ENCODE peak calls at places on chromosome 7, in seven cellular contexts. D, U, Z, E, B, C and L are unnamed samples.

GRCh38 chr7:155405399-155406318 is 52.3 kb upstream of the EN2 start:
- DNase-seq in D (no peak), U (peak), Z (no peak), E (no peak), B (no peak), C (no peak), L (no peak)

GRCh38 chr7:74475987-74476350 is 22.3 kb downstream of the GTF2IRD1 start:
- DNase-seq in D (no peak), U (no peak), Z (no peak), E (no peak), B (no peak), C (no peak), L (no peak)

GRCh38 chr7:105112440-105113418 is 98.7 kb downstream of the KMT2E start:
- DNase-seq in D (no peak), U (no peak), Z (peak), E (peak), B (no peak), C (peak), L (no peak)

GRCh38 chr7:121107923-121108498 is 119.5 kb downstream of the CPED1 start:
- DNase-seq in D (no peak), U (peak), Z (no peak), E (no peak), B (peak), C (no peak), L (no peak)

GRCh38 chr7:108434030-108434429 is 22.2 kb downstream of the NRCAM start:
- DNase-seq in D (no peak), U (no peak), Z (no peak), E (no peak), B (no peak), C (no peak), L (no peak)

GRCh38 chr7:22234247-22234646 is 122.7 kb downstream of the RAPGEF5 start:
- DNase-seq in D (no peak), U (no peak), Z (no peak), E (no peak), B (no peak), C (no peak), L (no peak)

GRCh38 chr7:42883950-42884349 is 27.9 kb downstream of the C7orf25 start:
- DNase-seq in D (no peak), U (peak), Z (peak), E (peak), B (peak), C (no peak), L (no peak)

GRCh38 chr7:17772581-17773288 is 167.6 kb downstream of the SNX13 start:
- DNase-seq in D (no peak), U (peak), Z (no peak), E (no peak), B (no peak), C (no peak), L (no peak)

GRCh38 chr7:143519411-143520131 is 41.9 kb downstream of the TAS2R41 start:
- DNase-seq in D (no peak), U (peak), Z (no peak), E (no peak), B (peak), C (no peak), L (no peak)

GRCh38 chr7:20993693-20994092 is 207.0 kb upstream of the SP8 start:
- DNase-seq in D (no peak), U (no peak), Z (no peak), E (no peak), B (no peak), C (no peak), L (no peak)
- TF ChIP-seq CTCF in D (no peak), U (no peak), Z (no peak), E (no peak), B (no peak), C (no peak), L (no peak)

DNA sequence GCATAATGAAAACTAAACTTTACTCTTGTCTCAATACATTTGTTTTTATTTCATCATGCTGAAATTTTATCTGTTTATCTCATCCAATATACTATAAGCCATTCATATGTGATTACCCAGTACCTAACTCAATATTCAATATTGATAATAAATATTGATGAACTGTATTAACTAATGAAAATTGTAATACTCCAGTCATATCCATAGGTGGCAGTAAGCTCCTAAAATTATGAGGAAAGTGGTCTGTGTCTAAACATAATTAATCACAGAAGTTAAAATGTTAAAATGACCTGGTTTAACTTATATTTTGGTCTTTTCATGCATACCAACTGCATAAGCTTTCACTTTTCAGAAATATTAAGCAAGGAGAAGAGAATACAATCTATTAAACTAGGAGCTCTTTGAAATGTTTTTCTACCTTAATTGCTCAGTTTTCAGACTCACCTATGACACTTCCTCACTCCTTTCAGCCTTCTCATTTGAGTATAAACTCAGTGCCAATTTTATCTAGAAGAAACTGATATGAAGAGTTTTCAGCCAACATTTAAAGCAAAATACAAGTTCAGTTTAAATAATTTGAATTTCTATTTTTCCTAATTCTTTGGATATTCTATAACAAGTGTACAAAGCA is 30.5 kb upstream of the VWDE start:
- DNase-seq in D (no peak), U (no peak), Z (no peak), E (no peak), B (no peak), C (no peak), L (no peak)
- TF ChIP-seq CTCF in D (peak), U (no peak), Z (peak), E (peak), B (peak), C (no peak), L (peak)

GRCh38 chr7:140506788-140507464 is 27.6 kb upstream of the MKRN1 start:
- DNase-seq in D (no peak), U (peak), Z (no peak), E (no peak), B (peak), C (no peak), L (no peak)

GRCh38 chr7:140497241-140497769 is 18.0 kb upstream of the MKRN1 start:
- DNase-seq in D (no peak), U (no peak), Z (no peak), E (no peak), B (no peak), C (no peak), L (no peak)

GRCh38 chr7:140501941-140502340 is 22.6 kb upstream of the MKRN1 start:
- DNase-seq in D (no peak), U (no peak), Z (no peak), E (no peak), B (no peak), C (peak), L (no peak)
- TF ChIP-seq CTCF in D (no peak), U (no peak), Z (no peak), E (no peak), B (no peak), C (no peak), L (no peak)

DNA sequence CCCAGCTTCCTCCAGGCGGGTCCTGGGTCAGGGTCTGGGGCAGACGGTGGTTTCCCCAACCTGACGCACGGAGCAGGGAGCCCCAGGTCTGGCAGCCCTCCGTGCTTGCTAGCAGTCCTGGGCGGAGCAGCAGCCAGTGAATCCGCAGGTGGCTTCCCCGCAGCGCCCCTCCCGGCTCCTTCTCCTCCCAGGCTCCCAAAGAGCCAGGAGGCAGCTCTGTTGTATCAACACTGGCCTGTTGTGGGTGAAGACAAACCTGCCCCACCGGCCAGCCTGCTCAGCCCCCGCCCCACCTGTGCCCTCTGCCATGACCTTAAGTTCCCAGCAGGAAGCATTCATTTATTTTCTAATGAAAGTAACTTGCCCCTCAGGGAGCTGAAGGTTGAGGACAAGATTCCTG is 24.0 kb upstream of the TMEM213 start:
- DNase-seq in D (no peak), U (no peak), Z (no peak), E (peak), B (no peak), C (no peak), L (no peak)
- TF ChIP-seq CTCF in D (no peak), U (no peak), Z (no peak), E (no peak), B (no peak), C (no peak), L (no peak)

GRCh38 chr7:24290004-24290641 is 6.1 kb downstream of the NPY start:
- DNase-seq in D (no peak), U (peak), Z (no peak), E (peak), B (peak), C (no peak), L (no peak)
- TF ChIP-seq CTCF in D (no peak), U (peak), Z (peak), E (peak), B (peak), C (no peak), L (peak)

GRCh38 chr7:1140481-1141104 is 19.4 kb downstream of the ZFAND2A start:
- DNase-seq in D (no peak), U (no peak), Z (no peak), E (peak), B (no peak), C (no peak), L (peak)

GRCh38 chr7:1141651-1142050 is 18.3 kb downstream of the ZFAND2A start:
- DNase-seq in D (no peak), U (no peak), Z (no peak), E (peak), B (no peak), C (no peak), L (peak)

GRCh38 chr7:1149351-1149794 is 10.6 kb downstream of the ZFAND2A start:
- DNase-seq in D (no peak), U (no peak), Z (peak), E (no peak), B (no peak), C (no peak), L (peak)

GRCh38 chr7:1142051-1142635 is 17.9 kb downstream of the ZFAND2A start:
- DNase-seq in D (no peak), U (no peak), Z (no peak), E (peak), B (no peak), C (no peak), L (peak)

DNA sequence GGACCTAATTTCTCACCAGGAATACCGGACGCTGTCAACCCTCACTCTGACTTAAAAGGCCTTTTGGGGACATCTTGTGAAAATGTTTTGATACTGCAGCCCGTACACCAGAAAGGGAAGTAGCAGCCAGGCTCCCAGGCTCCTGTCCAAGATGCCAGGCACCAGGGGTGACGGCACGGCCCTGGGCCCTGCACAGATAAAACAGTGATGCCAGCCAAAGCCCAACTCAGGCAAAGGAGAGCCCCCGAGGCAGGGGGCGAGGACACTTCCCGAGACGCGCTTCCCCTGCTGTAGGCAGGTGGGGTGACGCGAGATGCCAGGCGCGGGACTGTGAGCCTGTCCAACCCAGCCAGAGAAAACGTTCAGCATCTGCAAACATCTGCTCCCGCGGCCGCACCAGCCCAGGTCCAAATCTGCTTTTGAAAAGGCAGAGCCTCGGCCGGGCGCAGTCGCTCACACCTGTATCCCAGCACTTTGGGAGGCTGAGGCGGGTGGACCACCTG is 15.7 kb downstream of the ZFAND2A start:
- DNase-seq in D (no peak), U (peak), Z (peak), E (no peak), B (peak), C (peak), L (peak)
- TF ChIP-seq CTCF in D (peak), U (peak), Z (peak), E (peak), B (peak), C (no peak), L (peak)

DNA sequence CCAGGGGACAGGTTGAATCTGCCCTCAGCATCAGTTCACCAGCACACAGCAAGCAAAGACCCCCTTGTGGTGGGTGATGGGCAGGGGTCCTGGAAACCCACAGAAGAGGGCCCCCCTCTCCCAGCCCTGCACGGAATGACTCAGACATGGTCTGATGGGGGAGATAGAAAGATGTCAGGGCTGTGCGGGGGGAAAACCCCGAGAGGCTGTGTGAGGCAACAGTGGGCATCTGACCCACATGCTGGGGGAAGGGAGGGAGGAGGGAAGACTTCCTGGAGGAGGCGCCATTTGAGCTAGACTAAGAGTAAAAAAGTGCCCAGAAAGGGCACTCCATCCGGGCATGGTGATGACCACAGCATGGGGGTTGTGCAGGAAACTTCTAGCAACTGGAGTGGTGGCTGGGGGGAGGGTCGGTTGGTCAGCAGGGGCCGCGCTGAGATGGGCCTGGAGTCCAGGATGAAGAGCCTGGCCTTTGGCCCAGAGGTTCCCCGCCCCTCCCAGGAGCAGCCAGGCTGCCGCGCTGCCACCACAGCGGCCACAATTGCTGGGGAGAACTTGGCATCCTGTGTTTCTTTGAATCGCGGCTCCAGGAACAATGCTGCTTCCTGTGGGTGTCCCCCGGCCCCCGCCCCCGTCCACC is 2.5 kb downstream of the LFNG start:
- DNase-seq in D (peak), U (no peak), Z (peak), E (no peak), B (no peak), C (no peak), L (no peak)
- TF ChIP-seq CTCF in D (no peak), U (peak), Z (no peak), E (no peak), B (no peak), C (no peak), L (no peak)

GRCh38 chr7:151647874-151648273 is 128.2 kb upstream of the RHEB start:
- DNase-seq in D (no peak), U (no peak), Z (no peak), E (no peak), B (no peak), C (no peak), L (no peak)

GRCh38 chr7:151647006-151647405 is 127.3 kb upstream of the RHEB start:
- DNase-seq in D (no peak), U (no peak), Z (no peak), E (no peak), B (no peak), C (no peak), L (no peak)

GRCh38 chr7:151650161-151650560 is 130.5 kb upstream of the RHEB start:
- DNase-seq in D (no peak), U (no peak), Z (no peak), E (no peak), B (no peak), C (no peak), L (no peak)

GRCh38 chr7:151645311-151645710 is 125.6 kb upstream of the RHEB start:
- DNase-seq in D (no peak), U (no peak), Z (no peak), E (no peak), B (no peak), C (no peak), L (no peak)

GRCh38 chr7:151648429-151648828 is 128.7 kb upstream of the RHEB start:
- DNase-seq in D (no peak), U (no peak), Z (no peak), E (no peak), B (no peak), C (no peak), L (no peak)
- TF ChIP-seq CTCF in D (no peak), U (no peak), Z (no peak), E (no peak), B (no peak), C (no peak), L (no peak)

GRCh38 chr7:23938937-23939552 is 229.0 kb downstream of the STK31 start:
- DNase-seq in D (no peak), U (peak), Z (no peak), E (no peak), B (peak), C (peak), L (no peak)
- TF ChIP-seq CTCF in D (no peak), U (peak), Z (no peak), E (peak), B (peak), C (no peak), L (peak)